ENCODE peak calls at places on chromosome 9, in five cellular contexts. One of them, this sample, is unnamed.

GRCh38 chr9:71349218-71349617 is 227.8 kb upstream of the TRPM3 start:
- DNase-seq in A549: no peak
- DNase-seq in HepG2: no peak
- DNase-seq in IMR-90: peak; percentile 49
- DNase-seq in GM12878: no peak
- DNase-seq in this sample: no peak

GRCh38 chr9:77022783-77023440 is 3.5 kb downstream of the FOXB2 start:
- DNase-seq in A549: no peak
- DNase-seq in HepG2: no peak
- DNase-seq in IMR-90: no peak
- DNase-seq in GM12878: no peak
- DNase-seq in this sample: peak; percentile 36

GRCh38 chr9:87695523-87695922 is 30.4 kb upstream of the CTSL start:
- DNase-seq in A549: no peak
- DNase-seq in HepG2: no peak
- DNase-seq in IMR-90: no peak
- DNase-seq in GM12878: no peak
- DNase-seq in this sample: no peak

GRCh38 chr9:69044226-69045219 is 9.0 kb downstream of the FXN start:
- DNase-seq in A549: no peak
- DNase-seq in HepG2: no peak
- DNase-seq in IMR-90: peak; percentile 68
- DNase-seq in GM12878: no peak
- DNase-seq in this sample: peak; percentile 50

GRCh38 chr9:111904889-111905288 is 8.3 kb downstream of the UGCG start:
- DNase-seq in A549: no peak
- DNase-seq in HepG2: no peak
- DNase-seq in IMR-90: no peak
- DNase-seq in GM12878: no peak
- DNase-seq in this sample: no peak

GRCh38 chr9:2677927-2678889 is 39.1 kb upstream of the KCNV2 start:
- DNase-seq in A549: no peak
- DNase-seq in HepG2: no peak
- DNase-seq in IMR-90: no peak
- DNase-seq in GM12878: no peak
- DNase-seq in this sample: no peak

GRCh38 chr9:119365291-119366027 is 3.8 kb downstream of the BRINP1 start:
- DNase-seq in A549: peak; percentile 32
- DNase-seq in HepG2: peak; percentile 6
- DNase-seq in IMR-90: no peak
- DNase-seq in GM12878: no peak
- DNase-seq in this sample: peak; percentile 69

GRCh38 chr9:131562032-131562959 is 17.0 kb downstream of the PRRT1B start:
- DNase-seq in A549: no peak
- DNase-seq in HepG2: peak; percentile 18
- DNase-seq in IMR-90: peak; percentile 21
- DNase-seq in GM12878: no peak
- DNase-seq in this sample: no peak

GRCh38 chr9:102479191-102479590 is 515.9 kb upstream of the CYLC2 start:
- DNase-seq in A549: no peak
- DNase-seq in HepG2: no peak
- DNase-seq in IMR-90: no peak
- DNase-seq in GM12878: no peak
- DNase-seq in this sample: no peak

GRCh38 chr9:121607434-121608248 is 43.8 kb upstream of the DAB2IP start:
- DNase-seq in A549: peak; percentile 64
- DNase-seq in HepG2: peak; percentile 65
- DNase-seq in IMR-90: peak; percentile 60
- DNase-seq in GM12878: no peak
- DNase-seq in this sample: peak; percentile 75

GRCh38 chr9:113933671-113934070 is 57.6 kb downstream of the ZNF618 start:
- DNase-seq in A549: no peak
- DNase-seq in HepG2: no peak
- DNase-seq in IMR-90: no peak
- DNase-seq in GM12878: no peak
- DNase-seq in this sample: no peak

GRCh38 chr9:14348241-14349140 is 34.5 kb upstream of the NFIB start:
- DNase-seq in A549: no peak
- DNase-seq in HepG2: no peak
- DNase-seq in IMR-90: no peak
- DNase-seq in GM12878: no peak
- DNase-seq in this sample: peak; percentile 16

GRCh38 chr9:116144555-116144954 is 9.0 kb upstream of the PAPPA start:
- DNase-seq in A549: peak; percentile 9
- DNase-seq in HepG2: no peak
- DNase-seq in IMR-90: peak; percentile 42
- DNase-seq in GM12878: no peak
- DNase-seq in this sample: no peak

GRCh38 chr9:129610193-129610472 is 10.8 kb downstream of the C9orf50 start:
- DNase-seq in A549: no peak
- DNase-seq in HepG2: no peak
- DNase-seq in IMR-90: no peak
- DNase-seq in GM12878: no peak
- DNase-seq in this sample: peak; percentile 77

GRCh38 chr9:129607026-129607397 is 13.9 kb downstream of the C9orf50 start:
- DNase-seq in A549: no peak
- DNase-seq in HepG2: no peak
- DNase-seq in IMR-90: no peak
- DNase-seq in GM12878: no peak
- DNase-seq in this sample: no peak

GRCh38 chr9:129609486-129610192 is 11.3 kb downstream of the C9orf50 start:
- DNase-seq in A549: peak; percentile 85
- DNase-seq in HepG2: no peak
- DNase-seq in IMR-90: no peak
- DNase-seq in GM12878: no peak
- DNase-seq in this sample: peak; percentile 46

GRCh38 chr9:129610473-129611301 is 10.2 kb downstream of the C9orf50 start:
- DNase-seq in A549: peak; percentile 74
- DNase-seq in HepG2: peak; percentile 48
- DNase-seq in IMR-90: peak; percentile 58
- DNase-seq in GM12878: no peak
- DNase-seq in this sample: peak; percentile 91

DNA sequence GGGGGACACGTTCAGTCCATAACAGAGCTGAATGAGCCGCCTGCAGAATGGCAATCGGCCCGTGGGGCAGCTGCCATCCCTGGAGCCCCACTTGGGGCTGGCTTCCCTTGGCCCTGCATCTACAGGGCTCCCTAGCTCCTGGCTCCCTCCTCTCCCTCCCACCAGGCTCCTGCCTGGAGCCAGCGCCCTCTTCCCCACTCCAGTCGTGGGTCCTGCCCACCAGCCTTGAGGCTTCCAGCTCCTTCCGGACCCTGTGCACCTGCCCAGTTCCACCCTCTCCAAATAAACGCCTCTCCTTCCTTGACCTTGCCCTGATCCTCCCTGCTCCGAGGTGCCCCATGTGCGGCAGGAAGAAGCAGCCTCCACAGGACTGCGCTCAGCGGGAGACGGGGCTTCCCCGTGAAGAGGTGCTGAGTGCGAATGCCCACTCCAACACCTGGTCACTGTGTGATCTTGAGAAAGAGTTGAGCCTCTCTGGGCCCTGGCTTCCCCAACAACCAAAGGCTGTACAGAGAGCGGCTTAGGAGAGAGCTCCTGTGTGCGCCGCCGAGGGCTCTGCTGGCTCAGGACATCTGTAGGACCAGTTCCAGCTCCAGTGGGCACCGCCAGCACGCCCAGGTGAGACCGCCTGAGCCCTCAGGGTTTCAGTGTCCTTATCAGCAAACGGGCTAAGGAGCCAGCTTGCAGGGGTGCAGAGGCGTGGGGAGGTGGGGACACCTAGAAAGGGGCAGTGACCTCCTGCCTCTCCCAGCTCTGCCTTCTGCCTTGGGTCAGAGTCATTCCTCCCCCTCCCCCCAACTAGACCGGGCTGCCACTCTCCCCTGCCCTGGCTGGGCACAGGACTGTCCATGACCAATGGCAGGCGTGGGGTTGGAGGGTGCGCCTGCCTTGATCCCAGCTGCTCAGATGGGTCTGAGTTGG is 12.1 kb downstream of the C9orf50 start:
- DNase-seq in A549: peak; percentile 66
- DNase-seq in HepG2: no peak
- DNase-seq in IMR-90: no peak
- DNase-seq in GM12878: no peak
- DNase-seq in this sample: no peak
- TF ChIP-seq RAD21 in A549: no peak
- TF ChIP-seq RAD21 in HepG2: no peak
- TF ChIP-seq RAD21 in IMR-90: no peak
- TF ChIP-seq RAD21 in GM12878: no peak
- TF ChIP-seq RAD21 in this sample: no peak

GRCh38 chr9:134317431-134318414 is 8.5 kb upstream of the RXRA start:
- DNase-seq in A549: no peak
- DNase-seq in HepG2: no peak
- DNase-seq in IMR-90: peak; percentile 77
- DNase-seq in GM12878: no peak
- DNase-seq in this sample: no peak

GRCh38 chr9:134314950-134315715 is 11.1 kb upstream of the RXRA start:
- DNase-seq in A549: no peak
- DNase-seq in HepG2: no peak
- DNase-seq in IMR-90: no peak
- DNase-seq in GM12878: no peak
- DNase-seq in this sample: no peak

GRCh38 chr9:134318481-134318891 is 7.8 kb upstream of the RXRA start:
- DNase-seq in A549: no peak
- DNase-seq in HepG2: no peak
- DNase-seq in IMR-90: no peak
- DNase-seq in GM12878: no peak
- DNase-seq in this sample: no peak

GRCh38 chr9:134315716-134316443 is 10.4 kb upstream of the RXRA start:
- DNase-seq in A549: no peak
- DNase-seq in HepG2: no peak
- DNase-seq in IMR-90: no peak
- DNase-seq in GM12878: no peak
- DNase-seq in this sample: no peak

GRCh38 chr9:134316444-134317160 is 9.7 kb upstream of the RXRA start:
- DNase-seq in A549: no peak
- DNase-seq in HepG2: no peak
- DNase-seq in IMR-90: peak; percentile 68
- DNase-seq in GM12878: peak; percentile 23
- DNase-seq in this sample: peak; percentile 87
- TF ChIP-seq RAD21 in A549: no peak
- TF ChIP-seq RAD21 in HepG2: no peak
- TF ChIP-seq RAD21 in IMR-90: no peak
- TF ChIP-seq RAD21 in GM12878: no peak
- TF ChIP-seq RAD21 in this sample: no peak

GRCh38 chr9:118059520-118060278 is 355.5 kb downstream of the TLR4 start:
- DNase-seq in A549: peak; percentile 2
- DNase-seq in HepG2: peak; percentile 1
- DNase-seq in IMR-90: no peak
- DNase-seq in GM12878: no peak
- DNase-seq in this sample: no peak
- TF ChIP-seq RAD21 in A549: no peak
- TF ChIP-seq RAD21 in HepG2: no peak
- TF ChIP-seq RAD21 in IMR-90: no peak
- TF ChIP-seq RAD21 in GM12878: no peak
- TF ChIP-seq RAD21 in this sample: no peak

DNA sequence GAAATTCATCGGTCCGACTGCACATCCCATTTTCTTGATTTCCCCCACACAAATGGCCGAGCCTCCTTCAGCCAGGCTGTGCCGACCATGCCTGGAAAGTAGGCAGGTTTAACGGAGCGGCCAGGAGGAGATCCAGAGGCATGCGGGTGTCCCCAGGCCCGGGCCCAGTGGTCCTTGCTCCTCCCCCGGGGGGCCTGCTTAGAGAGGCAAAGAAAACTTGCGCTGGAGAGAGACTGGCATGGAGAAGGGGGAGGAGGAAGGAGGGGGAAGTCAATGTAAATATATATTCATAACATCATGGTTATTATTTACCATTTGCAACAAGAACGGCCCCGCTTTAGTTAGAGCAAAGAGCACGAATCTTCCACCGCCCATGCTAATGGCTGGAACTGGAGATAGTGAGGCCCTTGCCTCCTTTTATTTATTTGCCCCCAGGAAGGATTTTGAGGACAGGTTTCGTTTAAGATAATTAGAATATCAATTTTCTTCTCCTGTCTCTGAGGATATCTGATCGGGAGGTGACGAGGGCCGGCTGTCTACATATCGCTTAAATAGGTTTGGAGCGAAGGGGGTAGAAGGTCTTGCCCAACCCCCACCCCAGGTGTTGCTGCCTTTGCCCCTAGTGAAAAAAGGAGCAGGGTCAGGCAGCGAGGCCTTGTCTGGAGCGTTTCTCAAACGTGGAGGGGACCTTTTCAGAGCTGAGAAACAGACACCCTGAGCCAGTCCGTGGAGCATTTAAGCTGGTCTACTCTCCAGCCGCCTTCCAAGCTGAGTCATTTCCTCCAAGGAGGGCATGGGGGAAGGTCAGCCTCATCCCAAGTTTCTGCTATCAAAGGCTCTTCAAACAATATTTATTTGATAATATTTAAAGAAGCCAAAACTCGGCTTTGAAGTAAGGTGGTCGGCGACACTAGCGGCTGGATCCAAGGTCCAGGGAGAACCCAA is 2.5 kb downstream of the BARHL1 start:
- DNase-seq in A549: peak; percentile 12
- DNase-seq in HepG2: no peak
- DNase-seq in IMR-90: peak; percentile 33
- DNase-seq in GM12878: no peak
- DNase-seq in this sample: no peak
- TF ChIP-seq RAD21 in A549: no peak
- TF ChIP-seq RAD21 in HepG2: no peak
- TF ChIP-seq RAD21 in IMR-90: no peak
- TF ChIP-seq RAD21 in GM12878: no peak
- TF ChIP-seq RAD21 in this sample: no peak

GRCh38 chr9:123365881-123366528 is 10.0 kb downstream of the CRB2 start:
- DNase-seq in A549: no peak
- DNase-seq in HepG2: no peak
- DNase-seq in IMR-90: no peak
- DNase-seq in GM12878: no peak
- DNase-seq in this sample: no peak
- TF ChIP-seq RAD21 in A549: no peak
- TF ChIP-seq RAD21 in HepG2: no peak
- TF ChIP-seq RAD21 in IMR-90: no peak
- TF ChIP-seq RAD21 in GM12878: no peak
- TF ChIP-seq RAD21 in this sample: no peak

GRCh38 chr9:124469011-124469832 is 19.0 kb downstream of the ADGRD2 start:
- DNase-seq in A549: no peak
- DNase-seq in HepG2: no peak
- DNase-seq in IMR-90: no peak
- DNase-seq in GM12878: no peak
- DNase-seq in this sample: no peak
- TF ChIP-seq RAD21 in A549: no peak
- TF ChIP-seq RAD21 in HepG2: no peak
- TF ChIP-seq RAD21 in IMR-90: no peak
- TF ChIP-seq RAD21 in GM12878: no peak
- TF ChIP-seq RAD21 in this sample: no peak

DNA sequence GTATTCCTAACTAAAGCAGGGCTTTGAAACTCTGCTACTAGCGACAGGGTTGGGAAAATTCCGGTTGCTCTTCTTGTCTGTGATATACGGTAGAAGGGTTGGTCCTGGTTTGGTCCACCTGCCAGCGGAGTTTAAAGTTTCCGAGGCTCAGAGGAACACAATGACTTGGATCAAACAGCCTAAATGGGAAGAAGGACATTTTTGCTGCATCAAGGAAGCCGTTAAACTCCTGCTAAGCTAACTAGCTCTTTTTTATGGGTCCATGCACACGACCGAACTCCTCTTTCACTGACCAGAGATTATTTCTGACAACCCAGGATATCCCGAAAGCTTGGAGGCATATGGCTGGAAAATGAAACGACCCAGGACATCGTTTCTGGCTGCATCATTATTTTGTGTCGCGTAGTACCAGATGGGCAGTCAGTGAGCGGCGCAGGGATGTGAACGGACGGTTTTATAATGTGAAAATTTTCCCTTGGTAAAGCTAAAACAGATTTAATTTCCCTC is at the start of gene LURAP1L:
- DNase-seq in A549: peak; percentile 86
- DNase-seq in HepG2: peak; percentile 70
- DNase-seq in IMR-90: peak; percentile 83
- DNase-seq in GM12878: no peak
- DNase-seq in this sample: peak; percentile 54
- TF ChIP-seq RAD21 in A549: peak; percentile 8
- TF ChIP-seq RAD21 in HepG2: no peak
- TF ChIP-seq RAD21 in IMR-90: peak; percentile 26
- TF ChIP-seq RAD21 in GM12878: no peak
- TF ChIP-seq RAD21 in this sample: no peak